ENCODE peak calls at places on chromosomes 2 and 18, in seven cellular contexts. J is hypothalamus; H is stimulated activated CD4-positive, alpha-beta T cell treated with anti-CD3 and anti-CD28 coated beads, Interleukin-4, amount 100 ng/mL, for 1 hour; X is GM12892; O is activated naive CD4-positive, alpha-beta T cell treated with anti-CD3 and anti-CD28 coated beads for 36 hours; S is amniotic stem cell; F is AG09309. K is an unnamed sample.

GRCh38 chr18:76722224-76723061 is 99.9 kb upstream of the ZNF236 start:
- DNase-seq in J (no peak), H (no peak), X (no peak), O (no peak), S (no peak), F (no peak), K (no peak)

GRCh38 chr2:218077464-218078216 is 8.6 kb downstream of the RUFY4 start:
- DNase-seq in J (no peak), H (no peak), X (no peak), O (no peak), S (no peak), F (no peak), K (no peak)

GRCh38 chr18:69992776-69993175 is 45.1 kb upstream of the CD226 start:
- DNase-seq in J (no peak), H (no peak), X (no peak), O (no peak), S (no peak), F (no peak), K (no peak)

GRCh38 chr2:57943271-57943670 is 103.3 kb upstream of the VRK2 start:
- DNase-seq in J (no peak), H (no peak), X (no peak), O (no peak), S (no peak), F (peak; percentile 21), K (no peak)

GRCh38 chr2:10765461-10765860 is 44.0 kb downstream of the ATP6V1C2 start:
- DNase-seq in J (no peak), H (no peak), X (no peak), O (no peak), S (no peak), F (no peak), K (no peak)

GRCh38 chr2:158501301-158501700 is 44.5 kb downstream of the PKP4 start:
- DNase-seq in J (no peak), H (no peak), X (no peak), O (no peak), S (no peak), F (no peak), K (no peak)

GRCh38 chr18:46916551-46917107 is 678 bp downstream of the PIAS2 start:
- DNase-seq in J (peak; percentile 75), H (no peak), X (no peak), O (peak; percentile 39), S (no peak), F (no peak), K (no peak)

GRCh38 chr2:126638781-126639180 is 17.2 kb upstream of the GYPC start:
- DNase-seq in J (no peak), H (no peak), X (no peak), O (no peak), S (no peak), F (no peak), K (no peak)

GRCh38 chr18:76544511-76545350 is 49.7 kb upstream of the ZNF516 start:
- DNase-seq in J (no peak), H (no peak), X (no peak), O (no peak), S (no peak), F (no peak), K (no peak)

GRCh38 chr2:42906557-42907380 is 114.4 kb upstream of the HAAO start:
- DNase-seq in J (peak; percentile 63), H (no peak), X (no peak), O (no peak), S (no peak), F (no peak), K (no peak)

GRCh38 chr2:21821697-21822227 is 698.0 kb downstream of the TDRD15 start:
- DNase-seq in J (no peak), H (no peak), X (no peak), O (no peak), S (no peak), F (no peak), K (no peak)

GRCh38 chr2:28663359-28663758 is 88.3 kb upstream of the PPP1CB start:
- DNase-seq in J (no peak), H (no peak), X (no peak), O (no peak), S (peak; percentile 57), F (no peak), K (no peak)

GRCh38 chr18:24176727-24177416 is 38.0 kb downstream of the CABYR start:
- DNase-seq in J (peak; percentile 45), H (peak; percentile 33), X (peak; percentile 46), O (peak; percentile 66), S (peak; percentile 25), F (no peak), K (peak; percentile 35)

GRCh38 chr18:35616664-35617423 is 35.3 kb downstream of the GALNT1 start:
- DNase-seq in J (no peak), H (peak; percentile 56), X (peak; percentile 23), O (peak; percentile 86), S (peak; percentile 67), F (peak; percentile 74), K (no peak)

K was measured in NCI-H1048.